ENCODE peak calls at places on chromosomes 11 and 22, in six cellular contexts. Q is anterior cingulate cortex; K is stimulated activated CD8-positive, alpha-beta memory T cell treated with anti-CD3 and anti-CD28 coated beads, Interleukin-2, amount 100 ng/mL, for 48 hours; H is EL; T is T-helper 1 cell; A is iPS-NIHi11. R is an unnamed sample.

GRCh38 chr22:22823126-22823804 is 64.4 kb upstream of the IGLL5 start:
- DNase-seq in K (no peak), H (no peak), Q (no peak), A (no peak), T (no peak), R (no peak)

GRCh38 chr11:78783301-78783700 is 208.6 kb upstream of the NARS2 start:
- DNase-seq in K (no peak), H (no peak), T (no peak), A (no peak), Q (no peak), R (no peak)

GRCh38 chr11:44574620-44575287 is 9.3 kb downstream of the CD82 start:
- DNase-seq in Q (no peak), H (peak), A (no peak), T (no peak), K (no peak), R (no peak)

GRCh38 chr11:35272391-35272821 is 133.4 kb downstream of the CD44 start:
- DNase-seq in K (peak), T (peak), Q (no peak), A (no peak), H (no peak), R (peak)

GRCh38 chr11:69837791-69838190 is 18.6 kb upstream of the FGF3 start:
- DNase-seq in H (no peak), T (no peak), Q (no peak), K (no peak), A (no peak), R (no peak)

GRCh38 chr22:31954535-31955326 is 10.4 kb downstream of the YWHAH start:
- DNase-seq in A (no peak), T (no peak), H (no peak), K (no peak), Q (no peak), R (no peak)

GRCh38 chr22:49103314-49104052 is 724.2 kb downstream of the BRD1 start:
- DNase-seq in Q (no peak), H (no peak), T (no peak), K (no peak), A (no peak), R (no peak)

GRCh38 chr11:133835258-133836075 is 9.8 kb downstream of the SPATA19 start:
- DNase-seq in A (peak), H (peak), T (no peak), K (no peak), Q (no peak), R (no peak)

GRCh38 chr11:8930456-8931175 is 2.1 kb downstream of the C11orf16 start:
- DNase-seq in H (peak), Q (no peak), K (no peak), T (no peak), A (no peak), R (no peak)

GRCh38 chr22:39967103-39967829 is 7.1 kb downstream of the TMA7B start:
- DNase-seq in A (no peak), T (no peak), H (peak), Q (no peak), K (no peak), R (no peak)

GRCh38 chr11:32931605-32932004 is 39.0 kb downstream of the QSER1 start:
- DNase-seq in K (no peak), Q (no peak), A (no peak), H (no peak), T (no peak), R (no peak)

GRCh38 chr11:84793318-84793717 is 833.8 kb downstream of the DLG2 start:
- DNase-seq in H (no peak), A (no peak), T (no peak), K (no peak), Q (no peak), R (no peak)

GRCh38 chr11:124538019-124538418 is 5.4 kb downstream of the OR8B12 start:
- DNase-seq in A (no peak), K (no peak), Q (no peak), H (peak), T (no peak), R (no peak)

GRCh38 chr11:119880143-119880542 is 151.1 kb upstream of the NECTIN1 start:
- DNase-seq in Q (no peak), T (no peak), H (no peak), K (no peak), A (no peak), R (no peak)

GRCh38 chr22:36350751-36351594 is 36.8 kb downstream of the MYH9 start:
- DNase-seq in H (peak), A (no peak), Q (no peak), T (no peak), K (no peak), R (no peak)

GRCh38 chr11:118436639-118437045 is 350 bp downstream of the KMT2A start:
- DNase-seq in K (peak), A (no peak), H (peak), Q (no peak), T (peak), R (peak)

GRCh38 chr11:21811572-21811971 is 381.3 kb upstream of the ANO5 start:
- DNase-seq in A (peak), K (no peak), Q (no peak), T (no peak), H (no peak), R (no peak)

GRCh38 chr11:116454020-116454645 is 318.7 kb downstream of the BUD13 start:
- DNase-seq in A (peak), T (no peak), K (peak), Q (no peak), H (peak), R (no peak)

GRCh38 chr11:127205688-127206217 is 205.2 kb upstream of the KIRREL3 start:
- DNase-seq in A (no peak), K (no peak), Q (no peak), H (no peak), T (no peak), R (no peak)

GRCh38 chr22:38754247-38755154 is 1.3 kb downstream of the SUN2 start:
- DNase-seq in K (no peak), T (no peak), Q (peak), A (peak), H (peak), R (no peak)

GRCh38 chr11:118956094-118956846 is at the start of gene UPK2:
- DNase-seq in Q (peak), A (peak), K (peak), H (peak), T (peak), R (peak)

GRCh38 chr11:112789481-112789880 is 171.7 kb upstream of the NCAM1 start:
- DNase-seq in H (no peak), Q (no peak), A (no peak), K (no peak), T (no peak), R (no peak)

GRCh38 chr11:45859661-45860140 is 12.4 kb downstream of the CRY2 start:
- DNase-seq in K (no peak), A (peak), Q (peak), H (peak), T (no peak), R (no peak)

GRCh38 chr11:1469287-1469910 is 17.2 kb downstream of the MOB2 start:
- DNase-seq in K (no peak), H (no peak), Q (no peak), A (no peak), T (no peak), R (no peak)

GRCh38 chr11:69361048-69361447 is 67.1 kb downstream of the MYEOV start:
- DNase-seq in H (no peak), T (no peak), K (no peak), Q (no peak), A (no peak), R (no peak)

GRCh38 chr11:94669032-94669431 is 99.1 kb upstream of the AMOTL1 start:
- DNase-seq in A (no peak), H (no peak), K (no peak), T (no peak), Q (no peak), R (no peak)

GRCh38 chr11:14644396-14645246 is 1.0 kb downstream of the PDE3B start:
- DNase-seq in A (no peak), H (peak), K (no peak), Q (peak), T (peak), R (peak)

GRCh38 chr22:44151661-44152060 is 29.1 kb upstream of the PARVG start:
- DNase-seq in Q (no peak), H (peak), A (no peak), K (no peak), T (no peak), R (no peak)

GRCh38 chr22:39607093-39607492 is 36.5 kb downstream of the CACNA1I start:
- DNase-seq in T (no peak), Q (no peak), K (no peak), H (no peak), A (no peak), R (no peak)

GRCh38 chr11:115170133-115170815 is 333.9 kb downstream of the CADM1 start:
- DNase-seq in Q (no peak), K (no peak), A (peak), T (no peak), H (peak), R (no peak)

GRCh38 chr11:91220476-91221202 is 997.8 kb upstream of the CHORDC1 start:
- DNase-seq in A (no peak), T (no peak), K (no peak), Q (no peak), H (peak), R (no peak)

R was measured in activated CD8-positive, alpha-beta memory T cell treated with anti-CD3 and anti-CD28 coated beads, Interleukin-2, amount 50 U/mL, for 4 hours.